ENCODE peak calls at places on chromosomes 4 and X, in four cellular contexts. T, E, B and O are unnamed samples.
A peak's percentile ranks its signal among the peaks of the same experiment; 100 is the strongest.

GRCh38 chr4:186819357-186820086 is 95.9 kb upstream of the FAT1 start:
- DNase-seq in T (no peak), E (no peak), B (no peak), O (no peak)

GRCh38 chr4:112853662-112854256 is 195.7 kb upstream of the ANK2 start:
- DNase-seq in E (peak; percentile 20), T (no peak), B (no peak), O (no peak)

GRCh38 chr4:90753068-90753467 is 625.9 kb downstream of the CCSER1 start:
- DNase-seq in B (no peak), T (no peak), E (no peak), O (no peak)

GRCh38 chr4:17320046-17320445 is 191.8 kb downstream of the QDPR start:
- DNase-seq in E (no peak), B (no peak), T (no peak), O (no peak)

GRCh38 chr4:112150920-112151319 is 5.7 kb downstream of the FAM241A start:
- DNase-seq in T (no peak), E (no peak), B (no peak), O (no peak)

GRCh38 chrX:65668362-65669310 is 1.2 kb downstream of the MSN start:
- DNase-seq in B (peak; percentile 24), E (peak; percentile 82), T (peak; percentile 61), O (peak; percentile 89)

GRCh38 chr4:26272654-26273307 is 48.0 kb upstream of the RBPJ start:
- DNase-seq in T (no peak), B (no peak), E (no peak), O (no peak)

GRCh38 chr4:173509031-173510001 is 20.7 kb downstream of the HAND2 start:
- DNase-seq in E (peak; percentile 36), B (no peak), T (no peak), O (peak; percentile 51)

GRCh38 chrX:11976663-11977062 is 161.6 kb upstream of the FRMPD4 start:
- DNase-seq in E (no peak), T (no peak), B (no peak), O (no peak)

GRCh38 chrX:136128743-136129142 is 18.6 kb upstream of the FHL1 start:
- DNase-seq in T (no peak), E (no peak), B (no peak), O (no peak)

GRCh38 chr4:167897116-167897515 is 195.2 kb upstream of the ANXA10 start:
- DNase-seq in B (peak; percentile 37), E (no peak), T (no peak), O (peak; percentile 57)

GRCh38 chr4:2395038-2395437 is 23.4 kb downstream of the ZFYVE28 start:
- DNase-seq in B (no peak), T (no peak), E (no peak), O (no peak)

GRCh38 chr4:151356510-151356909 is 31.1 kb upstream of the SH3D19 start:
- DNase-seq in B (no peak), T (no peak), E (peak; percentile 62), O (peak; percentile 56)

GRCh38 chrX:15334561-15334960 is 762 bp downstream of the PIGA start:
- DNase-seq in E (peak; percentile 42), T (no peak), B (no peak), O (peak; percentile 48)

GRCh38 chrX:45577361-45577760 is 376.7 kb upstream of the DIPK2B start:
- DNase-seq in B (no peak), E (no peak), T (no peak), O (no peak)

GRCh38 chrX:49192722-49193328 is 6.7 kb upstream of the PRICKLE3 start:
- DNase-seq in B (no peak), T (no peak), E (peak; percentile 46), O (peak; percentile 14)

GRCh38 chrX:150906694-150907093 is 8.2 kb upstream of the CD99L2 start:
- DNase-seq in E (no peak), T (no peak), B (no peak), O (no peak)

GRCh38 chr4:6383929-6384328 is 88.5 kb downstream of the PPP2R2C start:
- DNase-seq in B (no peak), T (no peak), E (no peak), O (no peak)

GRCh38 chr4:185728886-185729285 is 83.1 kb downstream of the SORBS2 start:
- DNase-seq in B (no peak), E (no peak), T (no peak), O (no peak)

GRCh38 chr4:61992351-61992750 is 792.2 kb downstream of the ADGRL3 start:
- DNase-seq in B (no peak), E (no peak), T (no peak), O (no peak)

GRCh38 chrX:15747626-15748173 is 9.6 kb downstream of the CA5B start:
- DNase-seq in T (no peak), E (no peak), B (peak; percentile 32), O (no peak)

GRCh38 chrX:96715412-96715940 is 30.8 kb downstream of the DIAPH2 start:
- DNase-seq in E (peak; percentile 27), B (no peak), T (no peak), O (peak; percentile 71)

GRCh38 chr4:37749398-37749988 is 63.3 kb upstream of the RELL1 start:
- DNase-seq in T (no peak), E (no peak), B (no peak), O (no peak)

GRCh38 chr4:109296545-109296944 is 5.9 kb downstream of the COL25A1 start:
- DNase-seq in B (no peak), E (no peak), T (no peak), O (no peak)

GRCh38 chrX:129808163-129808828 is 28.5 kb downstream of the SASH3 start:
- DNase-seq in T (no peak), B (no peak), E (no peak), O (no peak)

GRCh38 chr4:8461086-8461485 is 20.5 kb downstream of the TRMT44 start:
- DNase-seq in T (no peak), E (no peak), B (no peak), O (peak; percentile 13)

GRCh38 chr4:10353110-10353509 is 104.1 kb downstream of the ZNF518B start:
- DNase-seq in E (no peak), T (no peak), B (no peak), O (peak; percentile 40)